ENCODE peak calls at places on chromosomes 3 and 15, in nine cellular contexts. W is IMR-90; A is HCT116; H is aorta; Y is OCI-LY7; M is left ventricle myocardium inferior; X is uterus; S is ovary; U is CD8-positive, alpha-beta T cell. B is an unnamed sample. For H3K36me3 and H3K4me1, the result is how much of the 10 kb centered on the place peaks cover.

GRCh38 chr3:8622873-8623725 is 21.5 kb downstream of the SSUH2 start:
- DNase-seq in W (peak), A (peak), H (peak), Y (peak), M (peak), X (peak), S (peak), U (peak), B (no peak)

GRCh38 chr3:31226331-31226730 is 306.4 kb upstream of the STT3B start:
- DNase-seq in W (no peak), A (no peak), H (no peak), Y (peak), M (no peak), X (no peak), S (no peak), U (no peak), B (peak)

GRCh38 chr3:141368925-141369794 is 856 bp downstream of the ZBTB38 start:
- DNase-seq in W (peak), A (no peak), H (no peak), Y (no peak), M (no peak), X (no peak), S (no peak), U (no peak), B (no peak)

GRCh38 chr15:48981941-48982340 is 18.2 kb upstream of the SHC4 start:
- DNase-seq in W (no peak), A (no peak), H (no peak), Y (no peak), M (no peak), X (no peak), S (no peak), U (no peak), B (no peak)

GRCh38 chr3:124557433-124558232 is 172.6 kb upstream of the UMPS start:
- DNase-seq in W (peak), A (no peak), H (no peak), Y (no peak), M (no peak), X (no peak), S (no peak), U (no peak), B (no peak)

GRCh38 chr15:101561584-101561906 is 72.0 kb upstream of the PCSK6 start:
- DNase-seq in W (no peak), A (no peak), H (no peak), Y (no peak), M (no peak), X (no peak), S (no peak), U (no peak), B (no peak)

GRCh38 chr3:129228891-129229585 is 20.4 kb upstream of the COPG1 start:
- DNase-seq in W (peak), A (no peak), H (no peak), Y (no peak), M (peak), X (no peak), S (no peak), U (no peak), B (no peak)

GRCh38 chr3:5784656-5785055 is 597.1 kb downstream of the EDEM1 start:
- DNase-seq in W (no peak), A (no peak), H (no peak), Y (no peak), M (no peak), X (no peak), S (no peak), U (no peak), B (no peak)

GRCh38 chr15:68843425-68844311 is 23.0 kb upstream of the ANP32A start:
- DNase-seq in W (no peak), A (no peak), H (no peak), Y (peak), M (no peak), X (no peak), S (no peak), U (peak), B (no peak)

GRCh38 chr3:60645801-60646200 is 605.5 kb downstream of the FHIT start:
- DNase-seq in W (no peak), A (no peak), H (no peak), Y (no peak), M (no peak), X (no peak), S (no peak), U (no peak), B (no peak)

GRCh38 chr15:80779658-80780415 is 667 bp downstream of the CEMIP start:
- DNase-seq in W (peak), A (no peak), H (no peak), Y (no peak), M (no peak), X (peak), S (no peak), U (no peak), B (no peak)

GRCh38 chr3:46849098-46849631 is 14.1 kb downstream of the MYL3 start:
- DNase-seq in W (no peak), A (no peak), H (no peak), Y (no peak), M (no peak), X (no peak), S (no peak), U (no peak), B (no peak)

GRCh38 chr15:100042558-100042957 is 299.2 kb downstream of the ADAMTS17 start:
- DNase-seq in W (peak), A (no peak), H (no peak), Y (no peak), M (no peak), X (no peak), S (no peak), U (no peak), B (no peak)

GRCh38 chr15:98324341-98324970 is 323.9 kb upstream of the IGF1R start:
- DNase-seq in W (no peak), A (no peak), H (no peak), Y (no peak), M (no peak), X (no peak), S (no peak), U (no peak), B (no peak)

GRCh38 chr3:139310474-139310933 is 33.3 kb upstream of the MRPS22 start:
- DNase-seq in W (peak), A (peak), H (no peak), Y (no peak), M (no peak), X (peak), S (no peak), U (no peak), B (no peak)

GRCh38 chr3:52004158-52004787 is 8.6 kb upstream of the RPL29 start:
- DNase-seq in W (peak), A (no peak), H (no peak), Y (no peak), M (peak), X (peak), S (no peak), U (no peak), B (no peak)

GRCh38 chr15:38996111-38996541 is 431.5 kb upstream of the RASGRP1 start:
- DNase-seq in W (peak), A (no peak), H (no peak), Y (no peak), M (no peak), X (no peak), S (no peak), U (no peak), B (no peak)

GRCh38 chr15:28091313-28091712 is 7.8 kb downstream of the OCA2 start:
- DNase-seq in W (no peak), A (no peak), H (no peak), Y (no peak), M (no peak), X (no peak), S (no peak), U (no peak), B (no peak)

GRCh38 chr3:9422712-9423424 is 25.5 kb downstream of the SETD5 start:
- DNase-seq in W (peak), A (peak), H (peak), Y (no peak), M (peak), X (peak), S (peak), U (no peak), B (no peak)

GRCh38 chr3:102614580-102614979 is 179.8 kb downstream of the ZPLD1 start:
- DNase-seq in W (no peak), A (no peak), H (no peak), Y (no peak), M (no peak), X (no peak), S (no peak), U (no peak), B (no peak)

GRCh38 chr3:107525101-107525953 is 2.6 kb downstream of the BBX start:
- DNase-seq in W (no peak), A (no peak), H (peak), Y (peak), M (peak), X (peak), S (peak), U (peak), B (peak)

GRCh38 chr3:141105828-141106628 is 54.9 kb downstream of the SPSB4 start:
- DNase-seq in W (peak), A (peak), H (peak), Y (peak), M (no peak), X (peak), S (peak), U (peak), B (no peak)

GRCh38 chr3:13055634-13056033 is 17.6 kb downstream of the IQSEC1 start:
- DNase-seq in W (no peak), A (no peak), H (no peak), Y (no peak), M (no peak), X (no peak), S (no peak), U (no peak), B (no peak)

GRCh38 chr15:92883643-92884458 is 16.3 kb upstream of the CHD2 start:
- DNase-seq in W (peak), A (no peak), H (no peak), Y (peak), M (no peak), X (no peak), S (no peak), U (no peak), B (no peak)

GRCh38 chr15:86221119-86221518 is 141.4 kb downstream of the AGBL1 start:
- DNase-seq in W (no peak), A (no peak), H (no peak), Y (no peak), M (no peak), X (no peak), S (no peak), U (no peak), B (no peak)

GRCh38 chr15:31489281-31489680 is 162.6 kb downstream of the KLF13 start:
- DNase-seq in W (no peak), A (no peak), H (no peak), Y (no peak), M (no peak), X (no peak), S (peak), U (no peak), B (no peak)

GRCh38 chr15:39304931-39305728 is 275.7 kb upstream of the THBS1 start:
- DNase-seq in W (no peak), A (no peak), H (no peak), Y (no peak), M (no peak), X (no peak), S (no peak), U (no peak), B (no peak)

GRCh38 chr3:157027861-157028745 is 131.8 kb downstream of the CCNL1 start:
- DNase-seq in W (no peak), A (no peak), H (no peak), Y (no peak), M (no peak), X (no peak), S (no peak), U (no peak), B (no peak)

GRCh38 chr3:157026091-157026490 is 133.9 kb downstream of the CCNL1 start:
- DNase-seq in W (no peak), A (no peak), H (no peak), Y (no peak), M (no peak), X (no peak), S (no peak), U (no peak), B (no peak)

GRCh38 chr3:157029365-157029790 is 130.6 kb downstream of the CCNL1 start:
- DNase-seq in W (no peak), A (no peak), H (no peak), Y (no peak), M (no peak), X (no peak), S (no peak), U (no peak), B (no peak)

GRCh38 chr3:157033001-157033400 is 126.9 kb downstream of the CCNL1 start:
- DNase-seq in W (no peak), A (no peak), H (no peak), Y (no peak), M (no peak), X (no peak), S (no peak), U (no peak), B (no peak)

DNA sequence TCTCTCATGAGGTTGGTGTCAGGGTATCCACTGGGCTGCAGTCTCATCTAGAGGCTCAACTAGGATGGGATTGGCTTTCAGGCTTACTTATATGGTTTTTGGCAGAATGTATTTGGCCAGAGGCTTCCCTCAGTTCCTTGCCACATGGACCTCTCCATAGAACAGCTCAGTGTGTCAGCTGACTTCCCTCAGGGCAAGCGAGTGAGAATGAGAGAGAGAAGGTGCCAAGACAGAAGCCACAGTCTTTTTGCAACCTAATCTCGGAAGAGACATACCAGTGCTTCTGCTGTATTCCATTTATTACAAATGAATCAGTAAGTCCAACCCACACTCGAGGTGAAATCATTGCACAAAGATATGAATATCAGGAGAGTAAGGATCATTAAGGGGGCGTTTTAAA is 129.2 kb downstream of the CCNL1 start:
- DNase-seq in W (no peak), A (no peak), H (no peak), Y (no peak), M (no peak), X (no peak), S (no peak), U (no peak), B (no peak)
- H3K27ac ChIP-seq in W (no peak), A (no peak), H (no peak), Y (no peak), M (no peak), X (no peak), S (no peak), U (no peak), B (no peak)

DNA sequence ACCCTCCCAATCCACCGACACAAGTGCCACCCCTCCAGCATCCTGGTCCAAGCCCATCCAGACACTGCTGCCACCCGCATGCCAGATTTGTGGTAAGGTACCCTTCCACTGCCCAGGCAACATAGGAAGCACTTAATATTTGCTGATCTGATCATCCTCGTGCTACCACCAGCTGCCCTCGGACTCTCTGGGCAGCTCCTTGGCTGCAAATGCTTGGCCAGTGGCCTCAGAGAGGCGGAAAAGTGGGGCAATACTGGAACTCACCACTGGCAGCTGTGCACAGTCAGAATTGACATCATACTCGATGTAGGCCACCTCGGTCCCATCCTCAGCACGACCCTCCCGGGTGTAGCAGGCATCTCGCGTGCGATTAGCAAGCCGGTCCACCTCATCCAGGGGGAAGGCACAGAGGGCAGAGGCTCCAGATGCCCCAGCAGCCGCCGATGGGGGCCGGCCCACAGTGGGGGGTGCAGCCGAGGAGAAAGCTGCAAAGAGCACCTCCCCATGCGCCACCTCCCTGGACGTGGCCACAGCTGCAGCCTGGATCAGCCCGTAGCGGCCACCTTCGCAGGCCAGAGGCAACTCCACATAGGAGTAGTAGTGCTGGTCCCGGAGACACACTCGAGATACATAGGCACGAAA is 6.5 kb downstream of the PLXNB1 start:
- DNase-seq in W (no peak), A (no peak), H (no peak), Y (no peak), M (no peak), X (no peak), S (no peak), U (no peak), B (no peak)
- H3K36me3 ChIP-seq in W (under half), A (under half), H (under half), Y (under half), M (under half), X (under half), S (under half), U (under half), B (under half)

DNA sequence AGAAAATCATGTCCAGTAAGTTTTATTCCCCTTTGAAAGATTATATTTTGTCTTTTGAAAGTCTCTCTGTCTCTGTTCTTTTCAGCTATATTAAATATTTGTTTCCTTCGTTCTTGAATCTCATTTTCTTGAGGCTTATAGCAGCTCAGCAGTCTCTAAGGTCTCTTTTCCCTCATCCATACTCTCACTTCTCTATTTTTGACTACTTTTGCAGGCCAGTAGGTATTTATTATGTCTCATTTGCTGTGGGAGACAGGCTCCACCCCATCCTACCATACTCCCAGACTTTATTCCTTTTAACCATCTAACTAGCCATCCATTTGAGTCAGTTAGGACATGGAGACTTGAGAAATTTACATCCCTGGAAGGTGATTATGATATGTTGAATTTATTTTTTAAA is 71.0 kb downstream of the FILIP1L start:
- DNase-seq in W (no peak), A (no peak), H (no peak), Y (no peak), M (no peak), X (no peak), S (no peak), U (no peak), B (no peak)
- H3K4me1 ChIP-seq in W (under half), A (under half), H (under half), Y (under half), M (half or more), X (under half), S (under half), U (under half), B (under half)

DNA sequence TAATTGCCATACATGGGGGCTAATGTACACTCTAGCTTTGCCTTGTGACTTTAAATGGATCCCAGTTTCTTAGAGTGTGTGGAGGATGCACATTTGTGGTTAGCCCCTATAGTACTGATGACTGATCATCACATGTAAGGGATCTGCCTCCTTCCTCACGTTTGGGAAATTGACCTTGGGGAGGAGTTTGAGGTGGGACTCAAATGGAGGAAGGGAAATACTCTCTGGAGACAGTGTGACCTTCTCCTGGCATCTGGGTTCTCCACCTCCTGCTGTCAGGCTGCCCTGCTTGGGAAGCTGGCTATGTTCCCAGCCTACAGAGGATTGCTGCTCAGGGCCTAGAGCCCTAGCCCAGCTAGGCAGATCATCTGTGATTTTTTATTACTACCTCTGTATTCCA is 48.7 kb downstream of the PPM1L start:
- DNase-seq in W (no peak), A (no peak), H (peak), Y (no peak), M (peak), X (peak), S (no peak), U (no peak), B (no peak)
- H3K27ac ChIP-seq in W (no peak), A (no peak), H (no peak), Y (no peak), M (peak), X (no peak), S (no peak), U (no peak), B (no peak)

DNA sequence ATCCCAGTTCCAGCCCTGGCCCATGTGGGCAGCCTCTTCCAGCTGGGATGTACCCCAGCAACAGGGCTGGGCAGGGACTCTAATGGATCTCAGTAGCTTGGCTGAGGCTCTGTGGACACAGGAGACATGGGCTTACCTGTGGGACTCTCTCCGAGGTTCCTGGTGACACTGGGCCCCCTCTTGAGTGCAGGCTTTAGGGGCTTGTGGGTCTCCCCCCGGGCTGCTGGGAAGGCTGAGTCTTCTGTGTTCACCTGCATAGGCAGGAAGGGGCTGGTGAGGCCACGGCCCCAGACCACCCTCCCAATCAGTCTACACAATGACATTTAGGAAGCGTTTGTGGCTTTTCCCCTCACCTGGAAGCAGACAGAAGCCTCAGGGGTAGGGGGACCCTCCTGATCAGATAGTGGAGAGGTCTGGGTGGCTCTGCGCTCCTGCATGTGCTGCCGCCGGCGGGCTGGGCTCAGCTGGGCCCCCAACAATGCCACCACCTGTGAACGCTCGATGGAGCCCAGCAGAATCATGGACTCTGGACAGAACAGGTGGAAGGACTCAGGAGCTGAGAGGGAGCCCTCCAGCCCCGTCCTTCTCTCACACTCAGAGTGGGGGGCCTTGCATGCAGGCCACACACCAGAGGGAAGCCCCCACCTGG is 8.4 kb downstream of the CLCN2 start:
- DNase-seq in W (no peak), A (no peak), H (no peak), Y (no peak), M (no peak), X (no peak), S (no peak), U (no peak), B (no peak)
- H3K36me3 ChIP-seq in W (under half), A (under half), H (under half), Y (under half), M (under half), X (under half), S (under half), U (under half), B (under half)

GRCh38 chr15:66187271-66187670 is 66.3 kb downstream of the MEGF11 start:
- DNase-seq in W (no peak), A (no peak), H (no peak), Y (no peak), M (no peak), X (no peak), S (no peak), U (no peak), B (no peak)
- H3K4me1 ChIP-seq in W (under half), A (under half), H (under half), Y (half or more), M (under half), X (under half), S (under half), U (under half), B (under half)

DNA sequence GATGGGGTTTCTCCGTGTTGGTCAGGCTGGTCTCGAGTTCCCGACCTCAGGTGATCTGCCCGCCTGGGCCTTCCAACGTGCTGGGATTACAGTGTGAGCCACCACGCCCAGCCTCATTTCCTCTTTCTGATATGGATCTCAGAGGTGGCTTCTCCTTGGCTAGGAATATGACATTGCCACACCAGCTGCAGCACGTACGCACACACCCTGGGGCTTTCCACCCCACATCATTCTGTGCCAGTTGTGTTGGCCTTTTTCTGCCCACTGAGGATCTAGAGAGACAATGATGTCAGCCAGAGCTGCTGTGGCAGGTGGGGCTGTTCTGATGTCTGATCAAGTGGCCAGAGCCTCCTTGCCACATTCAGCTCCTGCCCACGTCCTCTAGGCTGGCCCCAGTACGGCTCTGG is 29.0 kb downstream of the TMEM45A start:
- DNase-seq in W (no peak), A (no peak), H (no peak), Y (no peak), M (no peak), X (no peak), S (no peak), U (no peak), B (no peak)
- H3K27ac ChIP-seq in W (no peak), A (no peak), H (no peak), Y (no peak), M (no peak), X (no peak), S (no peak), U (no peak), B (no peak)

GRCh38 chr3:32691847-32692246 is 6.9 kb downstream of the CNOT10 start:
- DNase-seq in W (no peak), A (no peak), H (no peak), Y (no peak), M (no peak), X (no peak), S (no peak), U (no peak), B (no peak)
- H3K36me3 ChIP-seq in W (under half), A (under half), H (under half), Y (half or more), M (under half), X (under half), S (under half), U (under half), B (under half)

GRCh38 chr3:179430277-179430870 is 20.9 kb downstream of the GNB4 start:
- DNase-seq in W (no peak), A (no peak), H (no peak), Y (no peak), M (no peak), X (no peak), S (no peak), U (no peak), B (no peak)
- H3K4me1 ChIP-seq in W (under half), A (under half), H (under half), Y (under half), M (half or more), X (under half), S (under half), U (under half), B (under half)

B was measured in effector memory CD4-positive, alpha-beta T cell.